ENCODE peak calls at places on chromosomes 16 and 17, in seven cellular contexts. A is Kasumi-1; U is T-helper 17 cell; E is activated B cell treated with CpG ODN at 0.5 μM for 24 hours; I is activated naive CD8-positive, alpha-beta T cell treated with anti-CD3 and anti-CD28 coated beads for 36 hours; T is activated CD4-positive, CD25-positive, alpha-beta regulatory T cell; K is GM04504. W is an unnamed sample.

GRCh38 chr16:88454315-88455057 is 1.4 kb downstream of the ZFPM1 start:
- DNase-seq in A (no peak), K (no peak), U (no peak), T (peak), E (peak), I (peak), W (no peak)

GRCh38 chr16:87169509-87169985 is 147.6 kb downstream of the C16orf95 start:
- DNase-seq in I (no peak), A (no peak), K (no peak), T (no peak), U (no peak), E (no peak), W (no peak)

GRCh38 chr17:57955183-57955952 is at the start of gene CUEDC1:
- DNase-seq in U (peak), K (no peak), I (peak), A (no peak), T (peak), E (peak), W (peak)

GRCh38 chr16:58506241-58507194 is 6.6 kb downstream of the NDRG4 start:
- DNase-seq in I (no peak), U (no peak), T (no peak), K (no peak), A (no peak), E (no peak), W (no peak)

GRCh38 chr16:62105244-62105643 is 69.0 kb upstream of the CDH8 start:
- DNase-seq in E (no peak), I (no peak), U (no peak), A (no peak), T (no peak), K (no peak), W (no peak)

GRCh38 chr17:27354051-27354490 is 60.2 kb downstream of the WSB1 start:
- DNase-seq in A (no peak), K (no peak), I (no peak), U (no peak), T (no peak), E (no peak), W (no peak)

GRCh38 chr16:25134306-25134705 is 22.8 kb downstream of the LCMT1 start:
- DNase-seq in E (no peak), K (no peak), A (peak), U (no peak), I (no peak), T (no peak), W (no peak)

GRCh38 chr16:81908466-81909230 is 102.6 kb downstream of the SDR42E1 start:
- DNase-seq in E (no peak), I (no peak), A (no peak), K (no peak), U (no peak), T (no peak), W (no peak)

GRCh38 chr16:80804451-80805383 is at the start of gene CDYL2:
- DNase-seq in E (peak), I (peak), T (peak), K (peak), A (no peak), U (peak), W (no peak)

GRCh38 chr16:11871193-11871592 is 19.9 kb upstream of the RSL1D1 start:
- DNase-seq in I (no peak), U (no peak), K (peak), A (no peak), T (no peak), E (no peak), W (no peak)

GRCh38 chr17:59470624-59471297 is 94.6 kb upstream of the DHX40 start:
- DNase-seq in K (no peak), I (no peak), U (no peak), A (no peak), T (no peak), E (no peak), W (no peak)

GRCh38 chr17:15123593-15124590 is 141.2 kb downstream of the PMP22 start:
- DNase-seq in K (peak), T (no peak), A (no peak), I (no peak), U (no peak), E (no peak), W (no peak)

GRCh38 chr17:76544123-76544915 is 4.5 kb downstream of the PRCD start:
- DNase-seq in I (no peak), A (peak), U (no peak), T (no peak), K (no peak), E (no peak), W (no peak)

GRCh38 chr16:642189-643049 is 791 bp downstream of the MCRIP2 start:
- DNase-seq in A (no peak), K (no peak), I (peak), T (no peak), U (no peak), E (peak), W (no peak)

GRCh38 chr16:14335297-14335696 is 264.2 kb downstream of the MRTFB start:
- DNase-seq in A (no peak), U (no peak), K (no peak), I (no peak), T (no peak), E (no peak), W (no peak)

GRCh38 chr16:27927266-27927901 is 136.1 kb downstream of the GSG1L start:
- DNase-seq in I (no peak), A (no peak), U (no peak), E (no peak), T (no peak), K (no peak), W (no peak)

GRCh38 chr16:89624775-89625761 is 11.6 kb downstream of the DPEP1 start:
- DNase-seq in K (no peak), A (no peak), T (no peak), E (no peak), I (no peak), U (no peak), W (no peak)

GRCh38 chr17:48841395-48841831 is 10.6 kb downstream of the CALCOCO2 start:
- DNase-seq in E (no peak), U (no peak), K (peak), I (peak), A (peak), T (no peak), W (peak)

GRCh38 chr16:49914697-49915096 is 58.8 kb upstream of the ZNF423 start:
- DNase-seq in T (no peak), K (no peak), A (no peak), I (no peak), E (no peak), U (no peak), W (no peak)